ENCODE peak calls at places on chromosomes 6 and 20, in four cellular contexts. G, R, J and W are unnamed samples.

GRCh38 chr20:39849664-39850063 is 839.4 kb downstream of the MAFB start:
- DNase-seq in G (no peak), R (no peak), J (no peak), W (no peak)

GRCh38 chr20:40322941-40323340 is 366.1 kb downstream of the MAFB start:
- DNase-seq in G (no peak), R (no peak), J (no peak), W (no peak)

GRCh38 chr20:33334111-33334510 is 51.1 kb downstream of the BPIFB1 start:
- DNase-seq in G (no peak), R (no peak), J (no peak), W (no peak)

GRCh38 chr6:113858067-113858604 is 991 bp downstream of the MARCKS start:
- DNase-seq in G (no peak), R (peak), J (no peak), W (no peak)

GRCh38 chr6:5190467-5190866 is 70.3 kb downstream of the LYRM4 start:
- DNase-seq in G (no peak), R (no peak), J (peak), W (no peak)

GRCh38 chr20:17210983-17211382 is 15.9 kb upstream of the PCSK2 start:
- DNase-seq in G (no peak), R (no peak), J (no peak), W (no peak)

GRCh38 chr6:7042654-7043545 is 64.9 kb upstream of the RREB1 start:
- DNase-seq in G (no peak), R (no peak), J (no peak), W (no peak)

GRCh38 chr20:39107741-39108140 is 145.6 kb downstream of the DHX35 start:
- DNase-seq in G (no peak), R (no peak), J (no peak), W (no peak)

GRCh38 chr6:101582786-101583185 is 189.3 kb downstream of the GRIK2 start:
- DNase-seq in G (no peak), R (no peak), J (no peak), W (no peak)

DNA sequence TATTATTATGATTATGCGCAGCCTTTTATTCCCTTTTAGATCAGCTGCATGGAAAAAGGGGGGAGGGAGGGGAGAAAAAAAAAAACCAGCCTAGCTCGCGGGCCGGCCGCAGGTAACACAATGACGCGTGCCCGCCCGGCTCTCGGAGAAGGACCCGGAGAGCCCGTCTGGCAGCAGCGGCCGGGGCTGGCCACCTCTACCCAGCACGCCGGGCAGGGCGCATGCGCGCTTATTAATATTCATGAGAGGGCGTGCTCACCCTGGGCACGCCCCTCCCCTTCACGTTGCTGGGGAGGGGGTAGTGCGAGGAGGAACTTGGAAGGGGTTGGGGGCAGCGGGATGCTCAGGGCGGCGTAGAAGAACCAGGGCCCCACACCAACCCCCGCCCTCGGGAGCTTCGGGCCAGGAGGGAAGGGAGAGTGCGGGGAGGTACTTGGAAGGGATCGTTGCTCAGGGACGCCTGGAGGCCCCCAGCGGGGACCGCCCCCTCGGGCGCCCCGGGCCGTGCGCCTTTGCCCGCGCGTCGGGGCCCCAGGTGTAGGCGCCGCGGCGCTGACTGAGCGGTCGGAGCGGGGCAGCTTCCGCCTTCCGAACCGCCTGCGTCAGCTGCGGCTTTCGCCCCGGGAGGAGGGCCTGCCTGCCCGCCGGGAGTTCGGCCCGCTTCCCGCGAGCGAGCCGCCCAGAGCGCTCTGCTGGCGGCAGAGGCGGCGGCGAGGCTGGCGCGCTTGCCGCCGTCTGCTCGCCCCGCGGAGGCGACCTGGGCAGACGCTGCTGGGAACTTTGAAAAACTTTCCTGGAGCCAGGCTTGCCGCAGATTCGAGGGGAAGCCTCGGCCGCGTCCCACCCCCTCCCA is at the start of gene JAG1:
- DNase-seq in G (peak), R (peak), J (peak), W (peak)
- TF ChIP-seq SIN3A in G (peak), R (no peak), J (peak), W (peak)

GRCh38 chr20:6663751-6664388 is 103.6 kb upstream of the BMP2 start:
- DNase-seq in G (no peak), R (no peak), J (no peak), W (no peak)

GRCh38 chr20:6664574-6664973 is 102.9 kb upstream of the BMP2 start:
- DNase-seq in G (no peak), R (no peak), J (no peak), W (no peak)

GRCh38 chr20:6660441-6660840 is 107.0 kb upstream of the BMP2 start:
- DNase-seq in G (no peak), R (no peak), J (no peak), W (no peak)

GRCh38 chr20:6665161-6665560 is 102.3 kb upstream of the BMP2 start:
- DNase-seq in G (no peak), R (no peak), J (no peak), W (no peak)

DNA sequence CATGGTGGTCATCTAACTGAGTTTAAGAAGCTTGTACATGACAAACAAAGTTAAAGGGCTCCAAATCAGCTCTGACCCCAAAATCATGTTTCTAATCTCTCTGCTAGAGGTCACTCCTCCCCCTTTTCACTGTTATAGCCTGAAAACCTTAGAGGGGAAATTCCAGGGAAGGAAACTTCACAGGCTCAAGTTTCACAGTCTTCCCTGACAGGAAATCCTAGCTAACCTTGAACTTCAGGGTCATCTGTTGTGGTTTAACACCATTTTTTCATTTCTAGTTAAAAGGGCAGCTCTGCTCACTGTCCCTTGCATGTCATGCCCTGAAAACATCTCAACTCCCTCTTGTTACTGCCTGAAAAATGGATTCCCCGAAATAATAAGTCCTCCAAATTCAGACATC is 104.4 kb upstream of the BMP2 start:
- DNase-seq in G (no peak), R (no peak), J (no peak), W (no peak)
- TF ChIP-seq SIN3A in G (no peak), R (no peak), J (no peak), W (no peak)

DNA sequence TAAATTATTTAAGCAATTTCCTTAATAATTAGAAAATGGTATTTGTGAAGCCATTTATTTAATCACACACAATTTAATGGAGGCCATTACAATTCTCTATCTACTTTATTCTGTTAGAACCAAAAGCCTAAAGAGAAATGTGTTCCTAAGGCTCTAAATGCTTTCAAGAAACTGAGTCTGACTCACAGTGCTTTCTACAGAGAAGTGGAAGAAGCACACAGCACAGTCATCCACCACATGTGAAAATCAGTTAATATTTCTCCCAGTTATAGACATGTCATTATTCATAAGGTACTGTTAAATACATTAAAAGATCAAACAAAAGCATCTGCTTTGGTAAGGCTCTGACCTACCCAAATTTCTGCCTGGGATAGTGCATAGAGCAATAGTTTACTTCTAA is 214.4 kb downstream of the ALDH8A1 start:
- DNase-seq in G (no peak), R (no peak), J (no peak), W (no peak)
- TF ChIP-seq SIN3A in G (no peak), R (no peak), J (no peak), W (no peak)

DNA sequence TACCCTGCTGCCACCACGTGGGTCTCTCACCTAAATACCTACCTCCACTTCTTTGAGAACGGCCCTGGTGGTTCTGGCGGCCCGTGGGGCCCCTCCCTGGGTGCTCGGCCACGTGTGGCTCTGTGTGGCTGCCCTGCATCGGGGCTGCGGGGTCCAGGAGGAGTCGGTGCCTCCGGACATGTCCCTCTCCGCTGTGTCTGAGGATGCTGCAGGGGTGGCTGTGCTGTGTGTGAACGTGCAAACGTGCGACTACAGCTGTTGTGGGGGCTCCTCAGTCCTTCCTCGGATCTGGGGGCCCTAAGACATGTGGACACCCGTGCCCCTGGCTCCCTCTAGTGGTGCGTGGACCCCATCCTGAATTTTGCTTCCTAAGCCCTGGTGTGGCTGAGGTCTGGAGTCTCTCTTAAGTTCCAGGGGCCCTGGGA is 691.8 kb downstream of the QKI start:
- DNase-seq in G (no peak), R (peak), J (no peak), W (no peak)
- TF ChIP-seq SIN3A in G (no peak), R (no peak), J (no peak), W (no peak)